ENCODE peak calls at places on chromosome 4, in eight cellular contexts. One of them, this sample, is unnamed.

GRCh38 chr4:140186651-140187315 is 32.8 kb upstream of the MAML3 start:
- DNase-seq in mucosa of gallbladder: peak; percentile 54
- DNase-seq in A549: peak; percentile 18
- DNase-seq in cardiac fibroblast: peak; percentile 59
- DNase-seq in astrocyte: peak; percentile 66
- DNase-seq in fibroblast of mammary gland: peak; percentile 69
- DNase-seq in osteocyte: no peak
- DNase-seq in keratinocyte: peak; percentile 41
- DNase-seq in this sample: no peak

GRCh38 chr4:52244773-52245360 is 193.8 kb downstream of the SPATA18 start:
- DNase-seq in mucosa of gallbladder: no peak
- DNase-seq in A549: no peak
- DNase-seq in cardiac fibroblast: no peak
- DNase-seq in astrocyte: no peak
- DNase-seq in fibroblast of mammary gland: no peak
- DNase-seq in osteocyte: no peak
- DNase-seq in keratinocyte: no peak
- DNase-seq in this sample: no peak

GRCh38 chr4:78397292-78397630 is 154.3 kb upstream of the ANXA3 start:
- DNase-seq in mucosa of gallbladder: no peak
- DNase-seq in A549: no peak
- DNase-seq in cardiac fibroblast: no peak
- DNase-seq in astrocyte: no peak
- DNase-seq in fibroblast of mammary gland: no peak
- DNase-seq in osteocyte: no peak
- DNase-seq in keratinocyte: no peak
- DNase-seq in this sample: no peak

GRCh38 chr4:121702136-121702535 is 5.4 kb upstream of the ANXA5 start:
- DNase-seq in mucosa of gallbladder: no peak
- DNase-seq in A549: no peak
- DNase-seq in cardiac fibroblast: no peak
- DNase-seq in astrocyte: no peak
- DNase-seq in fibroblast of mammary gland: no peak
- DNase-seq in osteocyte: no peak
- DNase-seq in keratinocyte: no peak
- DNase-seq in this sample: no peak

GRCh38 chr4:184949020-184949419 is 69.3 kb upstream of the HELT start:
- DNase-seq in mucosa of gallbladder: no peak
- DNase-seq in A549: no peak
- DNase-seq in cardiac fibroblast: no peak
- DNase-seq in astrocyte: no peak
- DNase-seq in fibroblast of mammary gland: no peak
- DNase-seq in osteocyte: no peak
- DNase-seq in keratinocyte: no peak
- DNase-seq in this sample: no peak

GRCh38 chr4:64799751-64800150 is 390.5 kb upstream of the TECRL start:
- DNase-seq in mucosa of gallbladder: peak; percentile 12
- DNase-seq in A549: no peak
- DNase-seq in cardiac fibroblast: no peak
- DNase-seq in astrocyte: no peak
- DNase-seq in fibroblast of mammary gland: no peak
- DNase-seq in osteocyte: no peak
- DNase-seq in keratinocyte: no peak
- DNase-seq in this sample: no peak

GRCh38 chr4:15961778-15962510 is 1.0 kb downstream of the FGFBP2 start:
- DNase-seq in mucosa of gallbladder: no peak
- DNase-seq in A549: no peak
- DNase-seq in cardiac fibroblast: no peak
- DNase-seq in astrocyte: no peak
- DNase-seq in fibroblast of mammary gland: no peak
- DNase-seq in osteocyte: no peak
- DNase-seq in keratinocyte: no peak
- DNase-seq in this sample: no peak

GRCh38 chr4:15495621-15496020 is 25.9 kb downstream of the CC2D2A start:
- DNase-seq in mucosa of gallbladder: no peak
- DNase-seq in A549: no peak
- DNase-seq in cardiac fibroblast: no peak
- DNase-seq in astrocyte: peak; percentile 39
- DNase-seq in fibroblast of mammary gland: no peak
- DNase-seq in osteocyte: no peak
- DNase-seq in keratinocyte: no peak
- DNase-seq in this sample: no peak

GRCh38 chr4:145937990-145938611 is 522 bp downstream of the ZNF827 start:
- DNase-seq in mucosa of gallbladder: peak; percentile 22
- DNase-seq in A549: peak; percentile 15
- DNase-seq in cardiac fibroblast: peak; percentile 43
- DNase-seq in astrocyte: peak; percentile 26
- DNase-seq in fibroblast of mammary gland: peak; percentile 38
- DNase-seq in osteocyte: no peak
- DNase-seq in keratinocyte: no peak
- DNase-seq in this sample: peak; percentile 44

GRCh38 chr4:168636506-168637176 is 139.8 kb downstream of the PALLD start:
- DNase-seq in mucosa of gallbladder: no peak
- DNase-seq in A549: no peak
- DNase-seq in cardiac fibroblast: peak; percentile 92
- DNase-seq in astrocyte: peak; percentile 88
- DNase-seq in fibroblast of mammary gland: peak; percentile 88
- DNase-seq in osteocyte: no peak
- DNase-seq in keratinocyte: no peak
- DNase-seq in this sample: no peak

GRCh38 chr4:174999407-174999806 is 81.2 kb downstream of the ADAM29 start:
- DNase-seq in mucosa of gallbladder: no peak
- DNase-seq in A549: peak; percentile 3
- DNase-seq in cardiac fibroblast: peak; percentile 3
- DNase-seq in astrocyte: peak; percentile 39
- DNase-seq in fibroblast of mammary gland: peak; percentile 45
- DNase-seq in osteocyte: no peak
- DNase-seq in keratinocyte: no peak
- DNase-seq in this sample: no peak